ENCODE peak calls at places on chromosomes 5 and 9, in six cellular contexts. D is BE2C, H is body of pancreas, O is endothelial cell of umbilical vein, Y is tibial artery, Z is mammary epithelial cell. R is an unnamed sample.

GRCh38 chr9:2523601-2524000 is 98.0 kb upstream of the VLDLR start:
- DNase-seq in D (no peak), H (no peak), O (no peak), Y (no peak), Z (no peak), R (no peak)

GRCh38 chr5:149990518-149991376 is 9.7 kb downstream of the TIGD6 start:
- DNase-seq in D (peak; percentile 76), H (peak; percentile 84), O (peak; percentile 79), Y (peak; percentile 80), Z (peak; percentile 57), R (peak; percentile 48)

GRCh38 chr9:116238225-116238624 is 84.6 kb downstream of the PAPPA start:
- DNase-seq in D (no peak), H (no peak), O (no peak), Y (no peak), Z (peak; percentile 68), R (peak; percentile 34)

GRCh38 chr9:32502996-32503395 is 23.0 kb downstream of the RIGI start:
- DNase-seq in D (no peak), H (no peak), O (peak; percentile 12), Y (no peak), Z (no peak), R (no peak)

GRCh38 chr9:137989156-137989555 is 111.6 kb downstream of the CACNA1B start:
- DNase-seq in D (no peak), H (no peak), O (no peak), Y (no peak), Z (no peak), R (no peak)

GRCh38 chr5:57215629-57216195 is 41.9 kb downstream of the GPBP1 start:
- DNase-seq in D (no peak), H (no peak), O (no peak), Y (no peak), Z (peak; percentile 39), R (no peak)

GRCh38 chr9:132894857-132895846 is 16.5 kb downstream of the SPACA9 start:
- DNase-seq in D (no peak), H (no peak), O (no peak), Y (no peak), Z (no peak), R (peak; percentile 11)

GRCh38 chr9:95605087-95605486 is 88.3 kb upstream of the PTCH1 start:
- DNase-seq in D (no peak), H (no peak), O (no peak), Y (no peak), Z (no peak), R (no peak)

GRCh38 chr5:16897800-16898199 is 38.3 kb downstream of the MYO10 start:
- DNase-seq in D (no peak), H (no peak), O (no peak), Y (no peak), Z (no peak), R (no peak)

GRCh38 chr9:125924351-125924750 is 177.2 kb downstream of the PBX3 start:
- DNase-seq in D (no peak), H (no peak), O (no peak), Y (no peak), Z (no peak), R (no peak)

GRCh38 chr5:6411141-6411540 is 32.8 kb upstream of the MED10 start:
- DNase-seq in D (no peak), H (no peak), O (no peak), Y (no peak), Z (no peak), R (no peak)

GRCh38 chr5:125274211-125274610 is 527.8 kb upstream of the ZNF608 start:
- DNase-seq in D (no peak), H (no peak), O (peak; percentile 45), Y (no peak), Z (no peak), R (no peak)

GRCh38 chr5:77168884-77169254 is 41.6 kb upstream of the PDE8B start:
- DNase-seq in D (peak; percentile 20), H (no peak), O (no peak), Y (no peak), Z (no peak), R (no peak)

GRCh38 chr9:130461731-130462130 is 17.0 kb downstream of the ASS1 start:
- DNase-seq in D (no peak), H (no peak), O (no peak), Y (no peak), Z (no peak), R (no peak)

GRCh38 chr5:143699121-143699520 is 112.8 kb upstream of the HMHB1 start:
- DNase-seq in D (no peak), H (no peak), O (no peak), Y (no peak), Z (no peak), R (no peak)

GRCh38 chr9:130128251-130128650 is 44.0 kb upstream of the NCS1 start:
- DNase-seq in D (no peak), H (no peak), O (no peak), Y (no peak), Z (no peak), R (no peak)

GRCh38 chr5:3825888-3826465 is 230.3 kb downstream of the IRX1 start:
- DNase-seq in D (no peak), H (no peak), O (no peak), Y (no peak), Z (no peak), R (no peak)

GRCh38 chr5:158755971-158756370 is 343.7 kb downstream of the EBF1 start:
- DNase-seq in D (no peak), H (no peak), O (no peak), Y (no peak), Z (no peak), R (peak; percentile 39)

GRCh38 chr9:130287736-130288135 is 22.2 kb downstream of the HMCN2 start:
- DNase-seq in D (no peak), H (no peak), O (no peak), Y (no peak), Z (no peak), R (no peak)

GRCh38 chr9:68705636-68706578 is 867 bp downstream of the PIP5K1B start:
- DNase-seq in D (no peak), H (no peak), O (peak; percentile 10), Y (peak; percentile 66), Z (peak; percentile 1), R (no peak)

GRCh38 chr5:157219491-157220271 is 39.0 kb downstream of the ITK start:
- DNase-seq in D (no peak), H (no peak), O (no peak), Y (no peak), Z (no peak), R (no peak)

GRCh38 chr5:168701641-168702040 is 122.5 kb upstream of the PANK3 start:
- DNase-seq in D (no peak), H (no peak), O (no peak), Y (no peak), Z (no peak), R (no peak)

GRCh38 chr5:8913522-8913921 is 632.4 kb downstream of the SEMA5A start:
- DNase-seq in D (no peak), H (no peak), O (no peak), Y (no peak), Z (no peak), R (no peak)

GRCh38 chr9:125493384-125493783 is 213.6 kb downstream of the MAPKAP1 start:
- DNase-seq in D (no peak), H (peak; percentile 16), O (no peak), Y (no peak), Z (no peak), R (no peak)

GRCh38 chr5:106699198-106699597 is 971.5 kb downstream of the EFNA5 start:
- DNase-seq in D (peak; percentile 25), H (no peak), O (no peak), Y (no peak), Z (no peak), R (no peak)

GRCh38 chr5:60578295-60578694 is 121.7 kb downstream of the DEPDC1B start:
- DNase-seq in D (no peak), H (no peak), O (no peak), Y (no peak), Z (no peak), R (no peak)

GRCh38 chr5:122999947-123000563 is 36.5 kb downstream of the PPIC start:
- DNase-seq in D (peak; percentile 65), H (peak; percentile 73), O (peak; percentile 23), Y (no peak), Z (no peak), R (peak; percentile 9)

GRCh38 chr5:54180616-54181015 is 129.8 kb downstream of the ARL15 start:
- DNase-seq in D (no peak), H (no peak), O (no peak), Y (no peak), Z (no peak), R (no peak)

GRCh38 chr5:144191461-144191860 is 20.8 kb downstream of the KCTD16 start:
- DNase-seq in D (no peak), H (no peak), O (no peak), Y (no peak), Z (no peak), R (no peak)

GRCh38 chr5:10601246-10602030 is 37.6 kb downstream of the ANKRD33B start:
- DNase-seq in D (peak; percentile 95), H (peak; percentile 61), O (peak; percentile 97), Y (peak; percentile 96), Z (peak; percentile 86), R (peak; percentile 83)

GRCh38 chr5:93057311-93057710 is 523.7 kb downstream of the NR2F1-AS1 start:
- DNase-seq in D (no peak), H (no peak), O (no peak), Y (no peak), Z (no peak), R (no peak)

DNA sequence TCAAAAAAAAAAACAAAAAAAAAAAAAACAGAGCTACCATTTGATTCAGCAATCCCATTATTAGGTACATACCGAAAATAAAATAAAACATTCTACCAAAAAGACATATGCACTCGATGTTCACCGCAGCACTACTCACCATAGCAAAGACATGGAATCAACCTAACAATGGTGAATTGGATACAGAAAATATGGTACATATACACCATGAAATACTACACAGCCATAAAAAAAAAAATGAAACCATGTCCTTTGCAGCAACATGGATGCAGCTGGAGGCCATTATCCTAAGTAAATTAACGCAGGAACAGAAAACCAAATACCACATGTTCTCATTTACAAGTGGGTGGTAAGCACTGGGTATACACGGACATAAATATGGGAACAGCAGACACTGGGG is 21.3 kb downstream of the MRPS27 start:
- DNase-seq in D (no peak), H (no peak), O (no peak), Y (no peak), Z (no peak), R (no peak)
- H3K4me3 ChIP-seq in D (no peak overlapping the region), H (no peak overlapping the region), O (no peak overlapping the region), Y (no peak overlapping the region), Z (no peak overlapping the region), R (no peak overlapping the region)

DNA sequence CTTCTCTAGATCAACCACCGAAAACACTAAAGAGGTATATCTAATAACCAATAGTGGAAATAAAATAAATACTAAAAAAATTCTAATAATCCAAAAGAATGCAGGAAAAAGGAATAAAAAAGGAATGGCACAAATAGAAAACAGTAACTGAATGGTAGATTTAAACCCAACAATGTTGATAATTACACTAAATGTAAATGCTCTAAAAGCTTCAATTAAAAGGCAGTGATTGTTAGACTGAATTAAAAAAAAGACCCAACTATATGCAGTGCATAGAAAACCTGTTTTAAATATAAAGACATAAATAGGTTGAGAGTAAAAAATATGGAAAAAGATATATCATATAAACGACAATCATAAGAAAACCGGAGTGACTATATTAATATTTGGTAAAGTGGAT is 9.2 kb upstream of the ZBTB5 start:
- DNase-seq in D (no peak), H (no peak), O (no peak), Y (no peak), Z (no peak), R (no peak)
- H3K27me3 ChIP-seq in D (peaks cover 12% of the 10 kb centered on the region), H (no peaks in the 10 kb centered on the region), O (peaks cover 5% of the 10 kb centered on the region), Y (no peaks in the 10 kb centered on the region), Z (no peaks in the 10 kb centered on the region), R (no peaks in the 10 kb centered on the region)

GRCh38 chr5:14449052-14449661 is 132.4 kb upstream of the OTULINL start:
- DNase-seq in D (peak; percentile 68), H (no peak), O (peak; percentile 93), Y (no peak), Z (peak; percentile 7), R (no peak)
- H3K4me3 ChIP-seq in D (no peak overlapping the region), H (no peak overlapping the region), O (no peak overlapping the region), Y (no peak overlapping the region), Z (no peak overlapping the region), R (no peak overlapping the region)

GRCh38 chr9:74499770-74500583 is 2.8 kb downstream of the RORB start:
- DNase-seq in D (no peak), H (no peak), O (no peak), Y (no peak), Z (no peak), R (no peak)
- H3K27me3 ChIP-seq in D (peaks cover 39% of the 10 kb centered on the region), H (peaks cover 7% of the 10 kb centered on the region), O (peaks cover 34% of the 10 kb centered on the region), Y (no peaks in the 10 kb centered on the region), Z (peaks cover 20% of the 10 kb centered on the region), R (peaks cover 2% of the 10 kb centered on the region)

R was measured in MG63.